ENCODE peak calls at places on chromosomes 11 and 22, in seven cellular contexts. V, K, L, J, Q, G and C are unnamed samples.
A peak's percentile ranks its signal among the peaks of the same experiment; 100 is the strongest.

GRCh38 chr11:100752371-100753073 is 65.4 kb downstream of the ARHGAP42 start:
- DNase-seq in V (no peak), K (no peak), L (no peak), J (no peak), Q (no peak), G (no peak), C (no peak)

GRCh38 chr22:43230983-43231723 is 44.2 kb upstream of the TTLL12 start:
- DNase-seq in V (peak; percentile 69), K (peak; percentile 39), L (peak; percentile 48), J (peak; percentile 67), Q (peak; percentile 60), G (peak; percentile 28), C (no peak)

GRCh38 chr22:38935023-38935422 is 22.4 kb upstream of the APOBEC3A start:
- DNase-seq in V (peak; percentile 98), K (no peak), L (no peak), J (peak; percentile 94), Q (no peak), G (no peak), C (no peak)

GRCh38 chr22:16959345-16959930 is 48.6 kb downstream of the GAB4 start:
- DNase-seq in V (no peak), K (no peak), L (no peak), J (no peak), Q (no peak), G (no peak), C (no peak)

GRCh38 chr11:6757373-6757967 is 14.3 kb downstream of the OR2AG2 start:
- DNase-seq in V (peak; percentile 67), K (peak; percentile 80), L (peak; percentile 75), J (no peak), Q (peak; percentile 35), G (peak; percentile 59), C (peak; percentile 56)

GRCh38 chr11:697028-697491 is 1.4 kb downstream of the TMEM80 start:
- DNase-seq in V (peak; percentile 39), K (no peak), L (peak; percentile 35), J (peak; percentile 52), Q (no peak), G (peak; percentile 90), C (no peak)

GRCh38 chr11:134176284-134176683 is 47.5 kb downstream of the NCAPD3 start:
- DNase-seq in V (no peak), K (peak; percentile 59), L (no peak), J (no peak), Q (no peak), G (no peak), C (no peak)

GRCh38 chr11:60971520-60971919 is at the start of gene CD6:
- DNase-seq in V (no peak), K (no peak), L (no peak), J (no peak), Q (no peak), G (no peak), C (peak; percentile 43)

GRCh38 chr11:111938687-111939160 is 1.6 kb downstream of the DIXDC1 start:
- DNase-seq in V (no peak), K (no peak), L (peak; percentile 31), J (no peak), Q (no peak), G (peak; percentile 63), C (no peak)

GRCh38 chr22:26681395-26681821 is 24.0 kb downstream of the MIAT start:
- DNase-seq in V (no peak), K (no peak), L (peak; percentile 96), J (peak; percentile 49), Q (no peak), G (peak; percentile 67), C (no peak)

GRCh38 chr11:27525824-27526516 is 19.4 kb upstream of the LIN7C start:
- DNase-seq in V (no peak), K (no peak), L (no peak), J (no peak), Q (no peak), G (no peak), C (no peak)

GRCh38 chr11:104694259-104695070 is 203.8 kb downstream of the CASP12 start:
- DNase-seq in V (no peak), K (no peak), L (peak; percentile 82), J (no peak), Q (no peak), G (peak; percentile 88), C (no peak)

GRCh38 chr22:33076368-33076767 is 18.2 kb upstream of the SYN3 start:
- DNase-seq in V (no peak), K (no peak), L (peak; percentile 14), J (no peak), Q (no peak), G (peak; percentile 7), C (no peak)

GRCh38 chr11:48148749-48149148 is 67.9 kb upstream of the OR4B1 start:
- DNase-seq in V (no peak), K (no peak), L (no peak), J (no peak), Q (no peak), G (no peak), C (no peak)

GRCh38 chr11:134578807-134579708 is 167.0 kb upstream of the B3GAT1 start:
- DNase-seq in V (no peak), K (no peak), L (no peak), J (no peak), Q (no peak), G (no peak), C (no peak)

GRCh38 chr22:41405588-41405987 is 23.8 kb downstream of the TEF start:
- DNase-seq in V (no peak), K (no peak), L (no peak), J (no peak), Q (no peak), G (no peak), C (no peak)

GRCh38 chr22:43743131-43743530 is 69.0 kb downstream of the EFCAB6 start:
- DNase-seq in V (no peak), K (peak; percentile 28), L (no peak), J (no peak), Q (no peak), G (no peak), C (no peak)

GRCh38 chr22:24871611-24872205 is 65.7 kb downstream of the SGSM1 start:
- DNase-seq in V (no peak), K (no peak), L (peak; percentile 52), J (no peak), Q (no peak), G (no peak), C (no peak)

GRCh38 chr11:16977136-16978020 is 36.8 kb downstream of the PLEKHA7 start:
- DNase-seq in V (no peak), K (no peak), L (no peak), J (peak; percentile 61), Q (no peak), G (no peak), C (no peak)

GRCh38 chr11:1876361-1877063 is 15.2 kb downstream of the PRR33 start:
- DNase-seq in V (peak; percentile 59), K (no peak), L (peak; percentile 81), J (peak; percentile 52), Q (peak; percentile 80), G (no peak), C (peak; percentile 83)

GRCh38 chr22:41250127-41250526 is 9.4 kb upstream of the CHADL start:
- DNase-seq in V (no peak), K (no peak), L (no peak), J (no peak), Q (no peak), G (no peak), C (no peak)

GRCh38 chr11:64862914-64863313 is 15.5 kb downstream of the EHD1 start:
- DNase-seq in V (no peak), K (no peak), L (peak; percentile 32), J (no peak), Q (no peak), G (no peak), C (no peak)

GRCh38 chr11:69136471-69136870 is 19.3 kb upstream of the SMIM38 start:
- DNase-seq in V (no peak), K (no peak), L (no peak), J (no peak), Q (no peak), G (no peak), C (no peak)

GRCh38 chr22:37239336-37240239 is 4.5 kb downstream of the RAC2 start:
- DNase-seq in V (no peak), K (no peak), L (no peak), J (peak; percentile 33), Q (no peak), G (no peak), C (peak; percentile 24)

GRCh38 chr11:33668468-33668825 is 32.2 kb downstream of the C11orf91 start:
- DNase-seq in V (no peak), K (no peak), L (no peak), J (no peak), Q (no peak), G (no peak), C (no peak)

GRCh38 chr11:45060707-45061106 is 85.7 kb upstream of the PRDM11 start:
- DNase-seq in V (no peak), K (no peak), L (no peak), J (no peak), Q (no peak), G (no peak), C (no peak)
- H3K27ac ChIP-seq in V (no peak overlapping the region), K (no peak overlapping the region), L (no peak overlapping the region), J (no peak overlapping the region), Q (no peak overlapping the region), G (no peak overlapping the region), C (no peak overlapping the region)

GRCh38 chr11:35144811-35145210 is 5.8 kb downstream of the CD44 start:
- DNase-seq in V (no peak), K (no peak), L (peak; percentile 59), J (no peak), Q (no peak), G (peak; percentile 72), C (no peak)
- H3K4me3 ChIP-seq in V (no peak overlapping the region), K (no peak overlapping the region), L (no peak overlapping the region), J (no peak overlapping the region), Q (no peak overlapping the region), G (no peak overlapping the region), C (no peak overlapping the region)

GRCh38 chr11:45025716-45026492 is 75.2 kb upstream of the TP53I11 start:
- DNase-seq in V (peak; percentile 29), K (peak; percentile 19), L (peak; percentile 88), J (no peak), Q (no peak), G (peak; percentile 22), C (no peak)
- H3K27ac ChIP-seq in V (no peak overlapping the region), K (no peak overlapping the region), L (no peak overlapping the region), J (peak overlapping the region; percentile 26), Q (no peak overlapping the region), G (no peak overlapping the region), C (no peak overlapping the region)

DNA sequence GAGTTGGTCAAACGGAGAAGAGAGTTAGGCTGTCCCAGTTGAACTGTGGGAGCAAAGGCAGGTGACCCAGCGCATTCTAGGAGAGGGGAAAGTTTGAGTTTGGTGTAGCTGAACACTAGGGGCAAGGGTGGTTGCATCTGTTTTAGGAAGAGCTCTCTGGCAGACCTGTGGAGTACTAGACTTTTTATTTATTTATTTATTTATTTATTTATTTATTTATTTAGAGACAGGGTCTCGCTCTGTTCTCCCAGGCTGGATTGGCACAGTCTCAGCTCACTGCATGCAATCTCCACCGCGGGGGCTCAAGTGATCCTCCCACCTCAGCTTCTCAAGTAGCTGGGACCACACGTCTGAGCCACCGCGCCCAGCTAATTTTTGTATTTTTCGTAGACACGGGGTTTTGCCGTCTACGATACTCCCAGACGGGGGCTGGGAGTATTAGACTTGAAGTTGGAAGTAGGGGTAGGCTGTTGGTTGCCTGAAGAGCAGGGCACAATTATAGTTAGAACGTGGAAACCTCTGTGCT is 947 bp upstream of the ACER3 start:
- DNase-seq in V (no peak), K (no peak), L (no peak), J (no peak), Q (no peak), G (no peak), C (no peak)
- H3K4me3 ChIP-seq in V (no peak overlapping the region), K (peak overlapping the region; percentile 84), L (no peak overlapping the region), J (no peak overlapping the region), Q (no peak overlapping the region), G (no peak overlapping the region), C (no peak overlapping the region)